ENCODE peak calls at places on chromosomes 12 and 14, in ten cellular contexts. Q, R, T, Z, M, G, L, W, I and N are unnamed samples.

GRCh38 chr12:75698052-75698451 is 186.6 kb upstream of the KRR1 start:
- DNase-seq in Q (no peak), R (no peak), T (no peak), Z (no peak), M (no peak), G (no peak), L (no peak), W (no peak), I (no peak), N (no peak)

GRCh38 chr14:53715390-53715730 is 241.3 kb downstream of the BMP4 start:
- DNase-seq in Q (peak), R (peak), T (peak), Z (no peak), M (no peak), G (peak), L (peak), W (peak), I (no peak), N (no peak)

GRCh38 chr12:47249719-47250506 is 170.2 kb upstream of the AMIGO2 start:
- DNase-seq in Q (peak), R (no peak), T (no peak), Z (peak), M (no peak), G (peak), L (peak), W (no peak), I (no peak), N (no peak)

GRCh38 chr12:99332936-99333591 is 314.5 kb upstream of the GARIN6 start:
- DNase-seq in Q (no peak), R (no peak), T (no peak), Z (no peak), M (no peak), G (no peak), L (no peak), W (no peak), I (no peak), N (no peak)

GRCh38 chr12:82414926-82415325 is 56.6 kb downstream of the METTL25 start:
- DNase-seq in Q (no peak), R (no peak), T (no peak), Z (no peak), M (no peak), G (no peak), L (peak), W (no peak), I (no peak), N (no peak)

GRCh38 chr14:91352696-91353692 is 64.6 kb downstream of the CCDC88C start:
- DNase-seq in Q (no peak), R (no peak), T (no peak), Z (no peak), M (no peak), G (no peak), L (no peak), W (no peak), I (no peak), N (no peak)

GRCh38 chr12:63164911-63165310 is 13.9 kb upstream of the AVPR1A start:
- DNase-seq in Q (no peak), R (no peak), T (no peak), Z (no peak), M (no peak), G (no peak), L (no peak), W (no peak), I (no peak), N (no peak)

GRCh38 chr14:92310776-92311375 is 12.1 kb upstream of the SLC24A4 start:
- DNase-seq in Q (no peak), R (peak), T (no peak), Z (no peak), M (no peak), G (no peak), L (no peak), W (no peak), I (no peak), N (no peak)

GRCh38 chr12:120239776-120240494 is 25.6 kb downstream of the PXN start:
- DNase-seq in Q (no peak), R (no peak), T (no peak), Z (no peak), M (no peak), G (no peak), L (no peak), W (no peak), I (no peak), N (no peak)

GRCh38 chr12:99157946-99158345 is 489.6 kb upstream of the GARIN6 start:
- DNase-seq in Q (no peak), R (no peak), T (no peak), Z (no peak), M (no peak), G (no peak), L (no peak), W (no peak), I (no peak), N (no peak)

GRCh38 chr12:132323171-132324010 is 6.0 kb downstream of the GALNT9 start:
- DNase-seq in Q (no peak), R (no peak), T (no peak), Z (no peak), M (no peak), G (no peak), L (no peak), W (no peak), I (peak), N (no peak)

GRCh38 chr12:27246774-27247173 is 2.7 kb downstream of the STK38L start:
- DNase-seq in Q (no peak), R (no peak), T (no peak), Z (no peak), M (no peak), G (no peak), L (peak), W (no peak), I (no peak), N (no peak)

GRCh38 chr12:2514038-2514340 is 280.8 kb upstream of the FKBP4 start:
- DNase-seq in Q (no peak), R (no peak), T (no peak), Z (no peak), M (no peak), G (no peak), L (no peak), W (no peak), I (no peak), N (no peak)

GRCh38 chr12:43551971-43552559 is at the start of gene ADAMTS20:
- DNase-seq in Q (no peak), R (peak), T (no peak), Z (peak), M (peak), G (no peak), L (no peak), W (no peak), I (no peak), N (no peak)

GRCh38 chr12:82593901-82594396 is 92.8 kb upstream of the TMTC2 start:
- DNase-seq in Q (no peak), R (no peak), T (no peak), Z (no peak), M (no peak), G (no peak), L (no peak), W (no peak), I (no peak), N (peak)

GRCh38 chr12:168201-168600 is 45.8 kb downstream of the SLC6A12 start:
- DNase-seq in Q (no peak), R (no peak), T (no peak), Z (no peak), M (no peak), G (no peak), L (no peak), W (no peak), I (no peak), N (no peak)

GRCh38 chr14:37411079-37411735 is 183.8 kb downstream of the FOXA1 start:
- DNase-seq in Q (no peak), R (no peak), T (no peak), Z (no peak), M (no peak), G (no peak), L (no peak), W (no peak), I (no peak), N (no peak)

GRCh38 chr12:42686514-42687172 is 97.1 kb upstream of the PRICKLE1 start:
- DNase-seq in Q (no peak), R (peak), T (no peak), Z (no peak), M (no peak), G (no peak), L (peak), W (no peak), I (no peak), N (no peak)

GRCh38 chr14:64303471-64303917 is 9.3 kb upstream of the ESR2 start:
- DNase-seq in Q (peak), R (peak), T (no peak), Z (no peak), M (peak), G (peak), L (peak), W (peak), I (no peak), N (peak)

GRCh38 chr14:67410313-67410712 is 1.7 kb downstream of the PLEK2 start:
- DNase-seq in Q (no peak), R (no peak), T (no peak), Z (no peak), M (no peak), G (peak), L (no peak), W (no peak), I (no peak), N (no peak)

GRCh38 chr14:105059035-105059916 is 6.0 kb downstream of the GPR132 start:
- DNase-seq in Q (no peak), R (no peak), T (peak), Z (no peak), M (peak), G (no peak), L (no peak), W (no peak), I (no peak), N (no peak)

GRCh38 chr14:22428681-22429315 is 160.2 kb downstream of the DAD1 start:
- DNase-seq in Q (no peak), R (peak), T (no peak), Z (no peak), M (no peak), G (no peak), L (no peak), W (peak), I (no peak), N (no peak)

GRCh38 chr14:63504628-63505027 is 38.5 kb downstream of the PPP2R5E start:
- DNase-seq in Q (peak), R (peak), T (no peak), Z (no peak), M (no peak), G (no peak), L (no peak), W (peak), I (no peak), N (no peak)

GRCh38 chr14:84926656-84927055 is 603.3 kb upstream of the FLRT2 start:
- DNase-seq in Q (no peak), R (no peak), T (no peak), Z (no peak), M (no peak), G (no peak), L (no peak), W (no peak), I (no peak), N (no peak)

GRCh38 chr12:19654630-19655384 is 215.5 kb downstream of the AEBP2 start:
- DNase-seq in Q (no peak), R (peak), T (no peak), Z (no peak), M (no peak), G (no peak), L (no peak), W (peak), I (no peak), N (no peak)

GRCh38 chr12:124904306-124905098 is 9.9 kb downstream of the UBC start:
- DNase-seq in Q (peak), R (peak), T (peak), Z (peak), M (no peak), G (peak), L (peak), W (peak), I (no peak), N (no peak)

GRCh38 chr12:125873031-125873430 is 807.8 kb downstream of the AACS start:
- DNase-seq in Q (no peak), R (no peak), T (no peak), Z (no peak), M (no peak), G (no peak), L (no peak), W (no peak), I (no peak), N (no peak)

GRCh38 chr14:104253223-104253822 is 114.9 kb downstream of the KIF26A start:
- DNase-seq in Q (no peak), R (no peak), T (no peak), Z (no peak), M (no peak), G (no peak), L (no peak), W (no peak), I (peak), N (no peak)

GRCh38 chr12:53290661-53291060 is 4.7 kb upstream of the PFDN5 start:
- DNase-seq in Q (no peak), R (peak), T (no peak), Z (no peak), M (no peak), G (no peak), L (no peak), W (no peak), I (no peak), N (no peak)

GRCh38 chr12:13165578-13166120 is 30.9 kb upstream of the EMP1 start:
- DNase-seq in Q (peak), R (peak), T (peak), Z (no peak), M (no peak), G (peak), L (peak), W (peak), I (peak), N (peak)

GRCh38 chr14:104676694-104677505 is 12.5 kb upstream of the INF2 start:
- DNase-seq in Q (no peak), R (no peak), T (no peak), Z (peak), M (peak), G (no peak), L (no peak), W (no peak), I (no peak), N (peak)

GRCh38 chr12:4366090-4366489 is 13.4 kb downstream of the FGF23 start:
- DNase-seq in Q (no peak), R (no peak), T (no peak), Z (no peak), M (no peak), G (no peak), L (no peak), W (no peak), I (no peak), N (no peak)

GRCh38 chr12:132986001-132986884 is at the start of gene ZNF26:
- DNase-seq in Q (peak), R (peak), T (peak), Z (peak), M (peak), G (peak), L (peak), W (peak), I (peak), N (peak)

GRCh38 chr12:32273712-32274111 is 125.6 kb upstream of the FGD4 start:
- DNase-seq in Q (no peak), R (no peak), T (no peak), Z (peak), M (peak), G (no peak), L (no peak), W (no peak), I (peak), N (peak)

GRCh38 chr12:101759396-101760047 is 20.3 kb upstream of the SYCP3 start:
- DNase-seq in Q (peak), R (peak), T (peak), Z (no peak), M (peak), G (no peak), L (no peak), W (peak), I (no peak), N (peak)

GRCh38 chr14:76271371-76271770 is 104.6 kb upstream of the ESRRB start:
- DNase-seq in Q (no peak), R (no peak), T (no peak), Z (no peak), M (no peak), G (no peak), L (no peak), W (no peak), I (no peak), N (no peak)

GRCh38 chr12:119153477-119154434 is 25.0 kb upstream of the HSPB8 start:
- DNase-seq in Q (peak), R (peak), T (peak), Z (peak), M (peak), G (peak), L (no peak), W (peak), I (no peak), N (no peak)

GRCh38 chr12:50626026-50626425 is 121.2 kb downstream of the DIP2B start:
- DNase-seq in Q (no peak), R (no peak), T (no peak), Z (no peak), M (no peak), G (no peak), L (no peak), W (no peak), I (no peak), N (no peak)

DNA sequence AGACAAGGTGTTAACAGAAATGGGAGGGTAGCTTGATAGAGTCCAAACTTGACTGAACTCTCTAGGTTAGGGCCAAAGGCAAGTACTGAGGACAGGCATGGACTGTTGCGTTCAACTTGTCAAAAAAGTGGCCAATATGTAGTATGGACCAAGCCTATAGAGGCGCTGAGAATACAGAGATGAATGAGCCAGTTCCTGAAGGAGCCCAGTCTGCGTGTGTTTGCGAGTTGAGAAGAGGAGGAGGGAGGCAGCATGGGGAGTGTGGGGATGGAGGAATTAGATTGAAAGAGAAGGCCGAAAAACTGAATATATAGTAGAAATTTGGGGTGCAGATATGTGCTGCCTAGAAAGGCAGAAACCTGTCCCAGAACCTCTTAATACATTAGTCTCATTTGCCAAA is 412.4 kb downstream of the PCNX1 start:
- DNase-seq in Q (peak), R (peak), T (peak), Z (peak), M (peak), G (no peak), L (no peak), W (peak), I (no peak), N (no peak)
- TF ChIP-seq CTCF in Q (no peak), R (no peak), T (no peak), Z (no peak), M (no peak), G (no peak), L (no peak), W (peak), I (no peak), N (no peak)

GRCh38 chr12:65765436-65765813 is 58.9 kb upstream of the HMGA2 start:
- DNase-seq in Q (no peak), R (peak), T (no peak), Z (no peak), M (no peak), G (no peak), L (peak), W (peak), I (no peak), N (no peak)
- TF ChIP-seq CTCF in Q (no peak), R (no peak), T (no peak), Z (no peak), M (no peak), G (no peak), L (peak), W (no peak), I (no peak), N (no peak)

GRCh38 chr12:94149781-94150482 is 1.6 kb downstream of the PLXNC1 start:
- DNase-seq in Q (peak), R (no peak), T (peak), Z (no peak), M (peak), G (no peak), L (no peak), W (no peak), I (peak), N (peak)

GRCh38 chr12:94150483-94151225 is 2.3 kb downstream of the PLXNC1 start:
- DNase-seq in Q (no peak), R (no peak), T (no peak), Z (no peak), M (peak), G (no peak), L (no peak), W (no peak), I (peak), N (peak)

GRCh38 chr12:94147991-94148840 is at the start of gene PLXNC1:
- DNase-seq in Q (peak), R (peak), T (peak), Z (no peak), M (peak), G (no peak), L (no peak), W (peak), I (peak), N (peak)

GRCh38 chr12:94147377-94147990 is 893 bp upstream of the PLXNC1 start:
- DNase-seq in Q (no peak), R (no peak), T (no peak), Z (no peak), M (no peak), G (no peak), L (no peak), W (no peak), I (no peak), N (peak)

GRCh38 chr12:94148841-94149780 is 734 bp downstream of the PLXNC1 start:
- DNase-seq in Q (peak), R (peak), T (peak), Z (no peak), M (peak), G (no peak), L (no peak), W (peak), I (peak), N (peak)
- TF ChIP-seq CTCF in Q (peak), R (peak), T (no peak), Z (peak), M (peak), G (no peak), L (peak), W (no peak), I (peak), N (peak)

GRCh38 chr14:95361373-95362179 is 41.9 kb upstream of the CLMN start:
- DNase-seq in Q (peak), R (no peak), T (peak), Z (no peak), M (peak), G (peak), L (no peak), W (no peak), I (peak), N (peak)
- TF ChIP-seq CTCF in Q (peak), R (no peak), T (peak), Z (peak), M (peak), G (peak), L (peak), W (peak), I (peak), N (peak)

GRCh38 chr14:69624131-69624530 is 12.7 kb downstream of the SUSD6 start:
- DNase-seq in Q (no peak), R (no peak), T (no peak), Z (no peak), M (no peak), G (no peak), L (no peak), W (no peak), I (no peak), N (no peak)
- TF ChIP-seq CTCF in Q (no peak), R (no peak), T (no peak), Z (no peak), M (no peak), G (no peak), L (no peak), W (no peak), I (no peak), N (no peak)

GRCh38 chr12:56258068-56258819 is at the start of gene ANKRD52:
- DNase-seq in Q (peak), R (peak), T (peak), Z (peak), M (peak), G (peak), L (peak), W (peak), I (peak), N (peak)
- TF ChIP-seq CTCF in Q (peak), R (peak), T (peak), Z (peak), M (peak), G (peak), L (peak), W (peak), I (peak), N (peak)

DNA sequence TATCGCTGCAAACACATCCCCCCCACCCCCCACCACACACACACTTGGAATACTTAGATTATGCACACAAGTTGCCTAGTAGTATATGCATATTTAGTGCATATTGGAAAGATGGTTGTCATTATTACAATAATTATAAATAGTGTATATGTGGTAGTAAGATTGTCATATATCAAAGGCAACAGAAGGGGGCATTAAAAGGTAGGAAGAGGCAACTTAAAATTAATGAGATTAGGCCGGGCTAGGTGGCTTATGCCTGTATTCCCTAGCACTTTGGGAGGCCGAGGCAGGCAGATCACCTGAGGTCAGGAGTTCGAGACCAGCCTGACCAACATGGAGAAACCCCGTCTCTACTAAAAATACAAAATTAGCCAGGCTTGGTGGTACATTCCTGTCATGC is 52.1 kb downstream of the GSC start:
- DNase-seq in Q (no peak), R (no peak), T (no peak), Z (no peak), M (no peak), G (no peak), L (no peak), W (peak), I (no peak), N (no peak)
- TF ChIP-seq CTCF in Q (no peak), R (no peak), T (no peak), Z (no peak), M (no peak), G (no peak), L (peak), W (peak), I (no peak), N (no peak)

DNA sequence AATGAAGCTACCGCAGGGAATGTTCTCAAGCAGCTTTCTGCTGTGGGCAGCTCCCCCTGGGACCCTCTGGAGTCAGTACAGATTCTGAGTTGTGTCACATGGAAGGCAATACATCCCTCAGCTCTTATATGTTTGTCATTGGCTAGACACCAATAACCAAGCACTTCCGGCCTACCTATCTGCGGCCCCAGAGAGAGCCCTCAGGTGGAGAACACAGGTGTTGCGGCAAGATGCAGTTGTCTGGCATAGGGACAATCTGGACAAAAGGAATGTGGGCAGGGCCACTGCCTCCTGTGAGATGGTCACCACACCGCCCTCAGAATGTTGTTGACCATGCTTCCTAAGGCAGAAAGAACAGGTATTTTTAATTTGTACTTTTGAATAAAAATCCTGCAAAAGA is 118.7 kb downstream of the BRMS1L start:
- DNase-seq in Q (peak), R (no peak), T (no peak), Z (no peak), M (peak), G (peak), L (no peak), W (no peak), I (no peak), N (peak)
- TF ChIP-seq CTCF in Q (peak), R (no peak), T (no peak), Z (peak), M (peak), G (no peak), L (peak), W (no peak), I (no peak), N (peak)